ENCODE peak calls at places on chromosomes 4 and X, in four cellular contexts. X, C, L and N are unnamed samples.

GRCh38 chr4:93791570-93792195 is 36.9 kb upstream of the ATOH1 start:
- DNase-seq in C (peak; percentile 50), L (peak; percentile 46), X (no peak), N (peak; percentile 63)

GRCh38 chrX:71558920-71559319 is 19.3 kb upstream of the GCNA start:
- DNase-seq in L (no peak), C (no peak), X (no peak), N (no peak)

GRCh38 chr4:78092850-78093249 is 35.7 kb downstream of the FRAS1 start:
- DNase-seq in C (no peak), L (no peak), X (no peak), N (no peak)

GRCh38 chrX:5051831-5052491 is 1176.7 kb downstream of the NLGN4X start:
- DNase-seq in C (no peak), X (no peak), L (no peak), N (no peak)

GRCh38 chr4:48033825-48034413 is 17.3 kb downstream of the NIPAL1 start:
- DNase-seq in C (peak; percentile 28), L (peak; percentile 32), X (no peak), N (peak; percentile 12)

GRCh38 chr4:71333960-71334951 is 4.6 kb upstream of the SLC4A4 start:
- DNase-seq in C (no peak), L (no peak), X (no peak), N (no peak)

GRCh38 chr4:113744667-113745241 is 16.8 kb downstream of the CAMK2D start:
- DNase-seq in X (no peak), L (no peak), C (no peak), N (no peak)

GRCh38 chr4:85446462-85446861 is 28.5 kb upstream of the ARHGAP24 start:
- DNase-seq in L (no peak), C (no peak), X (no peak), N (no peak)

GRCh38 chr4:24234288-24234848 is 344.5 kb upstream of the PPARGC1A start:
- DNase-seq in C (no peak), X (no peak), L (no peak), N (no peak)

GRCh38 chr4:15659768-15660394 is 4.7 kb upstream of the FBXL5 start:
- DNase-seq in C (no peak), X (no peak), L (no peak), N (no peak)

GRCh38 chrX:41480508-41481260 is 33.5 kb downstream of the NYX start:
- DNase-seq in C (no peak), L (no peak), X (no peak), N (no peak)

GRCh38 chrX:1380672-1381233 is 11.2 kb downstream of the SLC25A6 start:
- DNase-seq in X (no peak), C (no peak), L (no peak), N (no peak)

GRCh38 chrX:108029928-108030711 is 14.7 kb upstream of the VSIG1 start:
- DNase-seq in L (no peak), C (no peak), X (no peak), N (no peak)

GRCh38 chr4:53595204-53595603 is 3.9 kb upstream of the LNX1 start:
- DNase-seq in X (no peak), L (no peak), C (no peak), N (no peak)

GRCh38 chr4:40254961-40255721 is 58.3 kb downstream of the RHOH start:
- DNase-seq in L (no peak), X (no peak), C (peak; percentile 9), N (no peak)

GRCh38 chr4:77433102-77433733 is 172.4 kb upstream of the CXCL13 start:
- DNase-seq in X (peak; percentile 7), L (peak; percentile 18), C (peak; percentile 53), N (peak; percentile 69)

GRCh38 chrX:40189018-40189417 is 91.3 kb upstream of the BCOR start:
- DNase-seq in L (no peak), X (no peak), C (no peak), N (no peak)

GRCh38 chr4:145177906-145178538 is 2.4 kb downstream of the OTUD4 start:
- DNase-seq in X (no peak), L (no peak), C (peak; percentile 71), N (no peak)

GRCh38 chr4:48898733-48899431 is 7.7 kb downstream of the OCIAD2 start:
- DNase-seq in X (peak; percentile 7), C (no peak), L (peak; percentile 53), N (no peak)

GRCh38 chr4:39446842-39447573 is 11.7 kb downstream of the RPL9 start:
- DNase-seq in L (no peak), X (peak; percentile 48), C (no peak), N (no peak)

GRCh38 chrX:110056419-110056818 is 53.5 kb downstream of the TMEM164 start:
- DNase-seq in L (no peak), X (no peak), C (no peak), N (no peak)

GRCh38 chr4:175971393-175972179 is 94.1 kb upstream of the WDR17 start:
- DNase-seq in L (no peak), C (no peak), X (no peak), N (no peak)

GRCh38 chrX:139290310-139290709 is 240.2 kb upstream of the F9 start:
- DNase-seq in X (peak; percentile 7), L (no peak), C (no peak), N (no peak)

DNA sequence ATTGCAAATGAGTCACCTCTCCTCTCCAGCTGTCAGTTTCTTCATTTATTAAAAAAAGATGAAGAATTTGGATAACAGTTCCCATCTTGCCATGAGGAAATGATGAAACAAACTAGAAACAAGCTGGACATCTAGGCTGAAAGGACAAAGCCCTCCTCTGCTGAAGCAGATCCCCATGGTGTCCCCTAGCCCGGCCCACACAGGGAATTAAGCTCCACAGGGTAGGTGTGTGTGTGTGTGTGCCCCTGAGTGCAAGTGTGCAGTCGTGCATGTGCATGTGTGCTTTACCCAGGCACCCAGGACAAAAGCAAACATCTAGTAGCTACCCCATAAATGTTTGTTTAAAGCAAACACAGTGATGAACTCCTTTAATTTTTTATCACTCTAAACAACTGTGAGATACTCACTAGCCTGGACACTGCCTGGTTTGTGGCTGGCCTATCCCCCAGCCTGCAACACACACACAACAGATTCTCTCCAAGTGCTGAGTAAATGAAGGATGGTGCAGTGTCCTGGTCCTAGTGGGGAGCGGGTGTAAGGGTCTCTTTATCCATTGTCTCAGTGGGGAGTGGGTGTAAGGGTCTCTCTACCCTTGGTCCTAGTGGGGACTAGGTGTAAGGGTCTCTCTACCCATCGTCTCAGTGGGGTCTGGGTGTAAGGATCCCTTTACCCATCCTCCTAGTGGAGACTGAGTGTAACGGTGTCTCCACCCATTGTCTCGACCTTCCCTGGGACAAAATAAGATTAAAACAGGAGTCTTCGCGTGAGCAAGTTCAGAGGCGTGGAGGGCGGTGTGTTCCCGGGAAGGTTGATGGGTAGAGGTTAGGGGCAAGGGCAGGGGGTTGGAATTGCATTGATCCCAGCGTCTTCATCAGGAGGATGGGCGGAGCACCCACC is 688 bp upstream of the EVC start:
- DNase-seq in C (peak; percentile 20), L (no peak), X (no peak), N (peak; percentile 59)
- TF ChIP-seq TARDBP in C (no peak), L (no peak), X (no peak), N (no peak)

DNA sequence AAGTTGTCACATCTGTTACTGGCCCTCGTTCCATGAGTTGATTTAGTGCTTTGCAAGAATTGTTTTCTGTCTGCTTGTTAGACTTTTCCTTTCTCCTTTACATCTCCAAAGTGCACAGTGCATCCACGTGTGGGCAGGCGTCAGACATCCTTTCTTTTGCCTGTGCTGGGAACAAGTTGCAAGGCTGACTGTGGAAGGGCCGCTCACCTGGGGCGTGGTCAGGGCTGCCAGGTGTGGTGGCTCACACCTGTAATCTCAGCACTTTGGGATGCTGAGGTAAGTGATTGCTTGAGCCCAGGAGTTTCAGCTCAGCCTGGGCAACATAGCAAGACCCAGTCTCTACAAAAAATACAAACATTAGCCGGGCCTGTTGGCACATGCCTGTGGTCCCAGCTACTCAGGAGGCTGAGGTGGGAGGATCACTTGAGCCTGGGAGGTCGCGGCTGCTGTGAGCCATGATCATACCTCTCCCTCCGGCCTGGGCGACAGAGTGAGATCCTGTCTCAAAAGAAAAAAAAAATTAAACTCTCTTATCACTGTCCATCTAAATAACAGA is 46.2 kb downstream of the RGS12 start:
- DNase-seq in L (no peak), C (no peak), X (no peak), N (no peak)
- TF ChIP-seq FOXM1 in L (no peak), C (no peak), X (no peak), N (no peak)

GRCh38 chrX:119427024-119427794 is 28.1 kb downstream of the SLC25A43 start:
- DNase-seq in C (no peak), L (peak; percentile 53), X (peak; percentile 28), N (no peak)
- TF ChIP-seq FOXK2 in C (no peak), L (no peak), X (no peak), N (no peak)

DNA sequence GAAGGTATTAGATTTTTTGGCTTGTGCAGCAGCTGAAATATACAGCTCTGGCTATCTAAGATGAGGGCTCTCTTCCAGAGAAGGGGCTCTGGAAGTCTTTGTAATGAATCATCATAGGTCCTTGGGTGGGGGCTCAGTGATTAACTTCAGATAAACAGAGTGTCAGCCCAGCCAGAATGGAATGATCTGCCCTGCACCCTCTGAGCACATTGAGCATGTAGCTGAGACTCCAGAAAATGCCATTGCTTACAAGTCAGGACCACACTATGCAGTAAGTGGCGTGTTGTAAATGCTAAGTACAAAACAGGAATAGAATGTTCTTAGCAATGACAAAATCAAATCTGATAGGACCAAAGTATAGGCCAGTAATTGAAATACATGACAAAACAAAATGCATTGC is 836.0 kb downstream of the PDHA2 start:
- DNase-seq in X (no peak), L (no peak), C (no peak), N (no peak)
- TF ChIP-seq TARDBP in X (no peak), L (no peak), C (no peak), N (no peak)

DNA sequence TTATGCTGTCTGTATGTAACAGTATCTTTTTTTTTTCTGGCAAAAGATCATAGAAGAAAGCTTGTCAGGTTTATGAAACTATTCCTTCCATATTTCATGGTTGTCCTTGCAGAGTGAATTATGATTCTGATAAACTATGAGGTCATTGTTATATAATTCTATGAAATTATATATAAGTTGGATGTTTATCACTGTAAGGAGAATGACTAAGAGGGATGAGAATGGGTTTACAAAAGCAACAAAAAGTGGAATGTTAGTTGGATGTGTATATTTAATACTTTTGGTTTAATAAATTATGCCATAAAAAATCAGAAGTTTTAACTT is 43.1 kb downstream of the RAPGEF2 start:
- DNase-seq in C (no peak), L (no peak), X (no peak), N (no peak)
- TF ChIP-seq FOXM1 in C (no peak), L (no peak), X (no peak), N (no peak)